ENCODE peak calls at places on chromosomes 13 and 19, in ten cellular contexts. H, R, C, L, W, Q, B, K, S and D are unnamed samples.

GRCh38 chr13:96426160-96426559 is 336.3 kb downstream of the HS6ST3 start:
- DNase-seq in C (no peak), R (no peak), W (no peak), K (no peak), Q (no peak), H (no peak), L (no peak), S (no peak), B (no peak), D (no peak)

GRCh38 chr13:99367663-99368448 is 60.7 kb upstream of the GPR183 start:
- DNase-seq in Q (no peak), C (no peak), H (no peak), L (no peak), W (no peak), K (peak; percentile 70), B (no peak), R (no peak), S (no peak), D (no peak)

GRCh38 chr13:113898391-113898790 is 34.5 kb upstream of the GAS6 start:
- DNase-seq in W (no peak), R (no peak), H (no peak), B (peak; percentile 16), K (no peak), Q (no peak), L (no peak), S (no peak), C (no peak), D (no peak)

GRCh38 chr13:40787062-40787461 is 2.3 kb upstream of the SLC25A15 start:
- DNase-seq in C (no peak), W (no peak), R (no peak), L (no peak), B (no peak), Q (no peak), S (no peak), H (no peak), K (no peak), D (no peak)

GRCh38 chr13:101399365-101399764 is 16.9 kb downstream of the NALCN start:
- DNase-seq in H (no peak), B (no peak), Q (no peak), K (no peak), C (no peak), R (no peak), W (no peak), L (no peak), S (peak; percentile 46), D (no peak)

GRCh38 chr19:46015080-46015960 is 7.5 kb downstream of the PGLYRP1 start:
- DNase-seq in W (peak; percentile 54), R (peak; percentile 37), S (peak; percentile 58), C (peak; percentile 96), B (peak; percentile 86), K (peak; percentile 96), L (peak; percentile 66), H (no peak), Q (peak; percentile 83), D (peak; percentile 45)

GRCh38 chr19:9856609-9857008 is 21.5 kb downstream of the PIN1 start:
- DNase-seq in Q (no peak), B (no peak), S (no peak), W (no peak), H (no peak), K (no peak), L (no peak), R (no peak), C (no peak), D (no peak)

GRCh38 chr19:46404039-46404883 is 9.1 kb downstream of the CCDC8 start:
- DNase-seq in S (no peak), W (peak; percentile 53), R (peak; percentile 48), B (peak; percentile 51), K (peak; percentile 70), L (no peak), H (no peak), Q (peak; percentile 63), C (peak; percentile 40), D (peak; percentile 64)

GRCh38 chr19:7738023-7738422 is 6.1 kb upstream of the CLEC4G start:
- DNase-seq in S (no peak), C (no peak), K (no peak), H (no peak), R (no peak), B (no peak), W (no peak), Q (no peak), L (no peak), D (no peak)

GRCh38 chr13:44004881-44005280 is 125.2 kb downstream of the LACC1 start:
- DNase-seq in C (no peak), R (no peak), L (no peak), H (no peak), S (peak; percentile 75), K (no peak), B (no peak), W (no peak), Q (no peak), D (no peak)

GRCh38 chr13:44007451-44007850 is 127.7 kb downstream of the LACC1 start:
- DNase-seq in K (no peak), H (no peak), S (no peak), R (no peak), Q (no peak), W (no peak), L (no peak), B (no peak), C (no peak), D (no peak)

DNA sequence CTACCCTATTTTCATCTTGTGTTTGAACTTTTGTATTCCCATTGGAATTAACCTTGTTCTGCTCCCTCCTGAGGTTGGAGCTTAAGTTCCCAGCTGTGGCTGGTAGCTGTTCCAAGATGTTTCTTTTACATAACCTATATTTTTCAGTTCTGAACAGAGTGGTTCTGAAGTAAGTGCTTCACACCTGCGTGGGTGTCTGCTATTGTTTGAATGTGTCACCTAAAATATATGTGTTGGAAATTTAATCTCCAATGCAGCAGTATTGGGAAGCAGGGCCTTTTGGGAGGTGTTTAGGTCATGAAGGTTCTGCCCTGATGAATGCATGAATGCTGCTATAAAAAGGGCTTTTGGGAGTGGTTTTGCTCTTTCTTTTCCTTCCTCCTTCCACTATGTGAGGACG is 123.8 kb downstream of the LACC1 start:
- DNase-seq in H (no peak), B (no peak), R (no peak), K (no peak), C (no peak), Q (no peak), W (no peak), S (no peak), L (no peak), D (no peak)
- H3K27ac ChIP-seq in H (no peak overlapping the region), B (no peak overlapping the region), R (no peak overlapping the region), K (no peak overlapping the region), C (no peak overlapping the region), Q (no peak overlapping the region), W (no peak overlapping the region), S (no peak overlapping the region), L (no peak overlapping the region), D (no peak overlapping the region)

DNA sequence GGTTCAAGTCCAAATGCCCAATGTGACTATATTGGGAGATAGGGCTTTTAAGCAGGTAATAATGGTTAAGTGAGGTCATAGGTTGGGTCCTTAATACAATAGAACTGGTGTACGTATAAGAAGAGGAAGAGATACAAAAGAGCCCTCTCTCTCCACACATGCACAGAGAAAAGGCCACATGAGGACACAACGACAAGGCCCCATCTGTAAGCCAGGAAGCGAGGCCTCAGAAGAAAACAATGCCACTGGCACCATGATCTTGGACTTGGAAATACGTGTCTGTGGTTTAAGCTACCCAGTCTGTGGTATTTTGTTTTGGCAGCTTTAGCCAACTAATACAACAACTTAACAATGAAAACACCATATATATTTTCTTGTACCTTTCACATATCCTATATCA is 23.4 kb upstream of the RFC3 start:
- DNase-seq in R (no peak), H (no peak), B (no peak), C (no peak), L (no peak), W (no peak), K (no peak), S (peak; percentile 10), Q (no peak), D (no peak)
- H3K27ac ChIP-seq in R (no peak overlapping the region), H (no peak overlapping the region), B (no peak overlapping the region), C (no peak overlapping the region), L (no peak overlapping the region), W (no peak overlapping the region), K (no peak overlapping the region), S (no peak overlapping the region), Q (no peak overlapping the region), D (no peak overlapping the region)

DNA sequence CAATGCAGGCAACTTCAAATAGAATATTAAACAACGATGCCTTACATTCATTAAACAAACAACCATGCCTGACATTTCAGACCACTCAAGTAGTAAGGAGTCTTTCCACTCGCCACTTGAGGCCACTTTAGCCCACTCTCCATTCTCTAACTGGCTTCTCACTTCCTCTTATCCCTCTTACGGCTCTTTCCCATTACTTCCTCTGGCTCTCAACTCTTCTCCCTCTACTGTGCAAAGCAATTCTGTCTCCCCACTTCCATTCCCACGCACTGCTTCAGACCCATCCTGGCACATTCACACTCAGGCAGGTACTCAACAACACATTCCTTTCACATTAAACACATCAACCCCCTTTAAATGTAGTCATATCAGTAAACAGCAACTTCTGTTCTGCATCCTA is 229.8 kb upstream of the IPO5 start:
- DNase-seq in Q (no peak), C (no peak), B (peak; percentile 69), L (no peak), K (no peak), H (no peak), S (no peak), R (no peak), W (no peak), D (no peak)
- H3K27ac ChIP-seq in Q (no peak overlapping the region), C (no peak overlapping the region), B (no peak overlapping the region), L (no peak overlapping the region), K (no peak overlapping the region), H (peak overlapping the region; percentile 86), S (no peak overlapping the region), R (no peak overlapping the region), W (no peak overlapping the region), D (no peak overlapping the region)

GRCh38 chr13:37599509-37599908 is 941 bp upstream of the POSTN start:
- DNase-seq in H (no peak), S (no peak), R (no peak), W (no peak), B (no peak), L (no peak), C (no peak), K (no peak), Q (no peak), D (no peak)

GRCh38 chr13:37595162-37595561 is 3.4 kb downstream of the POSTN start:
- DNase-seq in K (peak; percentile 14), Q (no peak), R (no peak), H (no peak), S (peak; percentile 45), W (no peak), L (no peak), B (no peak), C (no peak), D (no peak)

GRCh38 chr13:37597477-37597876 is 1.1 kb downstream of the POSTN start:
- DNase-seq in H (no peak), Q (no peak), B (no peak), L (no peak), W (no peak), C (no peak), R (no peak), S (no peak), K (no peak), D (no peak)

GRCh38 chr13:37602743-37603381 is 4.3 kb upstream of the POSTN start:
- DNase-seq in B (no peak), W (no peak), S (no peak), R (no peak), L (no peak), C (no peak), H (no peak), Q (no peak), K (no peak), D (no peak)

DNA sequence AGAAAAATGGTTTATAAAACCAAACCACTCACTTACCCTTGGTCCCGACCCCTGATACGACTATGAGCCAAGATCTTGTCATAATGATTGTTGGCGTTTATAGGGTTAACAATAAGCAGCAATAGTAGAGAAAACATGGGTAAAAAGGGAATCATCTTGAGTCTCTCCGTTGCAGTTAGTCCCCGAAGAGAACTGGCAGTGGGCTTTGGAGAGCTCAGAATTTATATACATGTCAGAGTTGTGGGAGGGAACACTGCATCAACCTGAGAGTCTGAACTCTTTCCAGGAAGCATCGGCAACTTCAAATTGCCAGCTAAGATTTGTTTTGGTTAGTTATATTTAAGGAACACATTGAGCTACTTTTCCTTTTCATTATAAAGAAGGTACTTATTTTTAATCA is at the start of gene POSTN:
- DNase-seq in R (peak; percentile 6), W (no peak), L (no peak), C (no peak), Q (no peak), S (no peak), H (no peak), B (no peak), K (no peak), D (no peak)
- H3K27ac ChIP-seq in R (no peak within 1 kb of the TSS), W (no peak within 1 kb of the TSS), L (no peak within 1 kb of the TSS), C (no peak within 1 kb of the TSS), Q (no peak within 1 kb of the TSS), S (no peak within 1 kb of the TSS), H (no peak within 1 kb of the TSS), B (no peak within 1 kb of the TSS), K (no peak within 1 kb of the TSS), D (no peak within 1 kb of the TSS)